ENCODE peak calls at places on chromosome 1, in ten cellular contexts. E is WTC11, B is keratinocyte, P is ELF-1, I is NCI-H774, O is T follicular helper cell, L is cerebellar nuclear complex, K is Panc1, C is NCI-H226, A is body of pancreas. V is an unnamed sample.

GRCh38 chr1:221366495-221367095 is 375.3 kb downstream of the DUSP10 start:
- DNase-seq in E (no peak), B (no peak), P (no peak), I (no peak), O (no peak), L (no peak), K (no peak), C (no peak), A (no peak), V (no peak)

GRCh38 chr1:71908313-71908712 is 374.0 kb downstream of the NEGR1 start:
- DNase-seq in E (no peak), B (no peak), P (no peak), I (no peak), O (no peak), L (no peak), K (no peak), C (no peak), A (no peak), V (no peak)

GRCh38 chr1:36528361-36529349 is 45.9 kb upstream of the CSF3R start:
- DNase-seq in E (peak; percentile 42), B (no peak), P (peak; percentile 69), I (peak; percentile 11), O (no peak), L (no peak), K (no peak), C (no peak), A (no peak), V (no peak)

GRCh38 chr1:202411421-202411820 is 62.9 kb downstream of the PPP1R12B start:
- DNase-seq in E (no peak), B (no peak), P (peak; percentile 21), I (no peak), O (no peak), L (no peak), K (no peak), C (no peak), A (no peak), V (no peak)

GRCh38 chr1:153565529-153566374 is at the start of gene S100A2:
- DNase-seq in E (no peak), B (peak; percentile 99), P (no peak), I (no peak), O (no peak), L (no peak), K (peak; percentile 85), C (peak; percentile 91), A (peak; percentile 57), V (peak; percentile 65)

GRCh38 chr1:62082456-62083363 is 111.9 kb upstream of the L1TD1 start:
- DNase-seq in E (peak; percentile 57), B (no peak), P (peak; percentile 52), I (no peak), O (no peak), L (no peak), K (peak; percentile 36), C (no peak), A (peak; percentile 21), V (peak; percentile 58)

GRCh38 chr1:153610334-153611023 is 2.5 kb downstream of the S100A16 start:
- DNase-seq in E (no peak), B (no peak), P (peak; percentile 80), I (no peak), O (no peak), L (no peak), K (no peak), C (peak; percentile 67), A (no peak), V (no peak)

GRCh38 chr1:189237008-189237407 is 1240.7 kb downstream of the BRINP3 start:
- DNase-seq in E (no peak), B (no peak), P (peak; percentile 2), I (no peak), O (no peak), L (no peak), K (no peak), C (no peak), A (no peak), V (no peak)

GRCh38 chr1:231883382-231883781 is 256.8 kb downstream of the DISC1 start:
- DNase-seq in E (peak; percentile 41), B (no peak), P (peak; percentile 17), I (peak; percentile 17), O (no peak), L (no peak), K (no peak), C (no peak), A (no peak), V (no peak)

GRCh38 chr1:59100975-59101374 is 195.9 kb upstream of the FGGY start:
- DNase-seq in E (no peak), B (no peak), P (no peak), I (no peak), O (no peak), L (no peak), K (no peak), C (no peak), A (no peak), V (no peak)

GRCh38 chr1:82979593-82980230 is 1019.2 kb downstream of the TTLL7 start:
- DNase-seq in E (no peak), B (no peak), P (no peak), I (peak; percentile 51), O (no peak), L (no peak), K (no peak), C (no peak), A (no peak), V (peak; percentile 21)

GRCh38 chr1:42462828-42463763 is at the start of gene CCDC30:
- DNase-seq in E (peak; percentile 97), B (peak; percentile 90), P (peak; percentile 99), I (peak; percentile 100), O (peak; percentile 97), L (peak; percentile 92), K (peak; percentile 97), C (peak; percentile 97), A (peak; percentile 98), V (peak; percentile 96)

GRCh38 chr1:41638086-41639024 is 153.9 kb upstream of the EDN2 start:
- DNase-seq in E (no peak), B (no peak), P (no peak), I (no peak), O (no peak), L (no peak), K (no peak), C (no peak), A (no peak), V (no peak)

GRCh38 chr1:155859881-155860841 is 794 bp downstream of the SYT11 start:
- DNase-seq in E (peak; percentile 73), B (no peak), P (peak; percentile 27), I (peak; percentile 88), O (peak; percentile 34), L (peak; percentile 25), K (no peak), C (no peak), A (peak; percentile 48), V (peak; percentile 76)

GRCh38 chr1:204345425-204345824 is 14.3 kb downstream of the PLEKHA6 start:
- DNase-seq in E (no peak), B (no peak), P (no peak), I (no peak), O (no peak), L (no peak), K (no peak), C (no peak), A (no peak), V (no peak)

GRCh38 chr1:51423098-51423821 is 92.9 kb upstream of the TTC39A start:
- DNase-seq in E (no peak), B (no peak), P (no peak), I (no peak), O (no peak), L (no peak), K (no peak), C (no peak), A (no peak), V (no peak)

GRCh38 chr1:5975133-5975880 is 16.9 kb downstream of the NPHP4 start:
- DNase-seq in E (peak; percentile 63), B (no peak), P (peak; percentile 53), I (no peak), O (peak; percentile 34), L (no peak), K (no peak), C (no peak), A (peak; percentile 70), V (no peak)

V was measured in GM13977.